ENCODE peak calls at places on chromosomes 1 and 21, in nine cellular contexts. F is GM12865, I is HFF-Myc, A is PC-3, G is ascending aorta, J is sigmoid colon, B is mucosa of descending colon, V is bronchial epithelial cell, H is left ventricle myocardium inferior. X is an unnamed sample.

GRCh38 chr1:114581335-114582287 is at the start of gene BCAS2:
- DNase-seq in F (peak; percentile 98), I (peak; percentile 96), A (peak; percentile 98), G (peak; percentile 99), J (peak; percentile 99), B (peak; percentile 96), V (peak; percentile 95), H (peak; percentile 96), X (peak; percentile 98)

GRCh38 chr1:49171941-49172593 is 395.4 kb upstream of the BEND5 start:
- DNase-seq in F (no peak), I (no peak), A (peak; percentile 27), G (no peak), J (no peak), B (no peak), V (peak; percentile 21), H (no peak), X (no peak)

GRCh38 chr1:94741956-94742355 is 78.2 kb upstream of the SLC44A3 start:
- DNase-seq in F (no peak), I (no peak), A (no peak), G (no peak), J (no peak), B (no peak), V (no peak), H (no peak), X (no peak)

GRCh38 chr1:82565146-82565545 is 764.4 kb downstream of the ADGRL2 start:
- DNase-seq in F (no peak), I (peak; percentile 21), A (peak; percentile 48), G (no peak), J (no peak), B (no peak), V (peak; percentile 71), H (no peak), X (no peak)

GRCh38 chr21:46153259-46154154 is 1.9 kb downstream of the FTCD start:
- DNase-seq in F (peak; percentile 26), I (no peak), A (peak; percentile 51), G (peak; percentile 68), J (peak; percentile 71), B (peak; percentile 47), V (no peak), H (peak; percentile 54), X (peak; percentile 74)

GRCh38 chr1:170471310-170471839 is 60.6 kb upstream of the GORAB start:
- DNase-seq in F (no peak), I (no peak), A (no peak), G (no peak), J (no peak), B (no peak), V (no peak), H (no peak), X (no peak)

GRCh38 chr1:227942716-227943261 is 4.9 kb downstream of the WNT9A start:
- DNase-seq in F (no peak), I (no peak), A (no peak), G (peak; percentile 57), J (peak; percentile 63), B (peak; percentile 31), V (no peak), H (no peak), X (peak; percentile 67)

GRCh38 chr21:41519806-41520559 is 12.0 kb upstream of the TMPRSS2 start:
- DNase-seq in F (no peak), I (no peak), A (no peak), G (peak; percentile 8), J (no peak), B (no peak), V (no peak), H (no peak), X (no peak)

GRCh38 chr1:9241891-9242290 is 7.3 kb downstream of the H6PD start:
- DNase-seq in F (no peak), I (no peak), A (no peak), G (no peak), J (no peak), B (no peak), V (peak; percentile 32), H (no peak), X (no peak)

GRCh38 chr1:9238134-9238533 is 3.6 kb downstream of the H6PD start:
- DNase-seq in F (no peak), I (no peak), A (no peak), G (no peak), J (no peak), B (no peak), V (no peak), H (no peak), X (no peak)

GRCh38 chr1:9240914-9241820 is 6.6 kb downstream of the H6PD start:
- DNase-seq in F (no peak), I (no peak), A (no peak), G (no peak), J (no peak), B (no peak), V (no peak), H (no peak), X (no peak)

GRCh38 chr1:9238550-9238949 is 4.0 kb downstream of the H6PD start:
- DNase-seq in F (no peak), I (no peak), A (no peak), G (no peak), J (no peak), B (no peak), V (no peak), H (no peak), X (no peak)

GRCh38 chr1:9239622-9240401 is 5.2 kb downstream of the H6PD start:
- DNase-seq in F (peak; percentile 82), I (peak; percentile 50), A (no peak), G (peak; percentile 77), J (peak; percentile 85), B (peak; percentile 78), V (no peak), H (peak; percentile 59), X (no peak)
- H3K4me3 ChIP-seq in F (peak overlapping the region; percentile 23), I (no peak overlapping the region), A (no peak overlapping the region), G (peak overlapping the region; percentile 39), J (no peak overlapping the region), B (no peak overlapping the region), V (no peak overlapping the region), H (peak overlapping the region; percentile 26), X (no peak overlapping the region)

GRCh38 chr1:108643492-108644333 is 17.2 kb downstream of the HENMT1 start:
- DNase-seq in F (peak; percentile 70), I (peak; percentile 47), A (peak; percentile 75), G (no peak), J (no peak), B (no peak), V (peak; percentile 68), H (no peak), X (no peak)

GRCh38 chr1:108646265-108646660 is 14.6 kb downstream of the HENMT1 start:
- DNase-seq in F (no peak), I (no peak), A (no peak), G (no peak), J (no peak), B (no peak), V (no peak), H (no peak), X (no peak)

GRCh38 chr1:108646661-108647269 is 14.1 kb downstream of the HENMT1 start:
- DNase-seq in F (peak; percentile 56), I (peak; percentile 65), A (peak; percentile 46), G (peak; percentile 87), J (peak; percentile 79), B (peak; percentile 96), V (peak; percentile 63), H (peak; percentile 71), X (peak; percentile 93)

GRCh38 chr1:108644984-108645383 is 15.9 kb downstream of the HENMT1 start:
- DNase-seq in F (no peak), I (no peak), A (no peak), G (no peak), J (no peak), B (peak; percentile 70), V (no peak), H (no peak), X (no peak)

DNA sequence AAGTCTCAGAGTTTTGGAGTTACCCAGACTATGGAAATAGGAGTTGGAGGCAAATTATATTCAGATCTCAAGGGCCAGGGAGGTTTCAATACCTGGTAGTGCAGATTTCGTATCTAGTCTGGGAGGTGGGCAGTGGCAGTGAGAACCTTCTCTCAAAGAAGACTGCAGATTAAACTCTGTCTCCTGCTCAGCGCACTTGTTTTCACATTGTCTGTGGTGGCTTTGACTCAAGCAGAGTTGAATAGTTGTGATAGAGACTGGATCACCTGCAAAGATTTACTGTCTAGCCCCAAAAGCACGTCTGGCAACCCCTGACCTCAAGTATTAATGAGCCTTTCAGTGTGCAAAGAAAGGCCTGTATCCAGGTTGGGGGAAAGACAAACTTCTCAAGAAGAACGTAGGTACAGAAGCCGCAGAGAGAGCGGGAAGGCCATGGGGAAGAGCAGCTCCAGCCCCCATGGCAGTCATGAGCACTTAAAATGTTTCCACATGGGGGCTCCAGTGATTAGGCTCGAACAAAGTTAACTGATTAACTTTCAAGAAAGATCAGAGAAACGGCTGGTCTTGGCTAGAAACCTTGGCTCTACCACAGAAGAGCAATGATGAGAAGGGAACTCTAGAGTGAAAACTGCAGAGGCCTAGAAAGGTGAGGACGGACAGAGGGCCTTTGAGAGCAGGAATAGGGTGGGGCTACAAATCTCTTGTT is 15.3 kb downstream of the HENMT1 start:
- DNase-seq in F (no peak), I (no peak), A (no peak), G (no peak), J (no peak), B (no peak), V (no peak), H (no peak), X (no peak)
- TF ChIP-seq CTCF in F (no peak), I (no peak), A (no peak), G (no peak), J (no peak), B (no peak), V (no peak), H (no peak), X (no peak)

DNA sequence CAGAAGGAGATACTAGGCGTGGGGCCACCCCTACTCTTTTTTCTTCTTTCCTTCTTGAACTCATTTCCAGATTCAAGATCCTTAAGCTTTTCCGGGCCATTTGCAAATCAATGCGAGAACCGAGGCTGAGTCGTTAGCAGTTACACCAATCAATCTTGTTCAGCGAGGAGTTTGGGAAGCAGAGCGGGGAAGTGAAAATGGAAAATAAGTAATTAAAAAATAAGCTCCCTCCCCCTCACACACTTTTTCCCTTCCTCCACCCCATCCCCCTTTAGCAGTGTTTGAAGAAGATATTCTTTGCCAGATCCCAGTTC is 1.7 kb upstream of the NEGR1 start:
- DNase-seq in F (no peak), I (no peak), A (no peak), G (no peak), J (no peak), B (no peak), V (peak; percentile 27), H (no peak), X (no peak)
- H3K4me3 ChIP-seq in F (no peak overlapping the region), I (peak overlapping the region; percentile 50), A (peak overlapping the region; percentile 95), G (peak overlapping the region; percentile 78), J (peak overlapping the region; percentile 67), B (no peak overlapping the region), V (peak overlapping the region; percentile 76), H (peak overlapping the region; percentile 85), X (peak overlapping the region; percentile 96)

GRCh38 chr21:43354016-43354420 is 72.9 kb downstream of the SIK1 start:
- DNase-seq in F (peak; percentile 89), I (no peak), A (no peak), G (no peak), J (no peak), B (no peak), V (no peak), H (no peak), X (no peak)

GRCh38 chr21:43355196-43355924 is 71.6 kb downstream of the SIK1 start:
- DNase-seq in F (peak; percentile 28), I (no peak), A (no peak), G (no peak), J (no peak), B (no peak), V (no peak), H (no peak), X (no peak)

GRCh38 chr21:43357708-43358430 is 69.1 kb downstream of the SIK1 start:
- DNase-seq in F (no peak), I (no peak), A (no peak), G (no peak), J (no peak), B (no peak), V (no peak), H (no peak), X (no peak)

GRCh38 chr21:43354666-43355065 is 72.3 kb downstream of the SIK1 start:
- DNase-seq in F (peak; percentile 58), I (no peak), A (no peak), G (no peak), J (no peak), B (no peak), V (no peak), H (no peak), X (no peak)

DNA sequence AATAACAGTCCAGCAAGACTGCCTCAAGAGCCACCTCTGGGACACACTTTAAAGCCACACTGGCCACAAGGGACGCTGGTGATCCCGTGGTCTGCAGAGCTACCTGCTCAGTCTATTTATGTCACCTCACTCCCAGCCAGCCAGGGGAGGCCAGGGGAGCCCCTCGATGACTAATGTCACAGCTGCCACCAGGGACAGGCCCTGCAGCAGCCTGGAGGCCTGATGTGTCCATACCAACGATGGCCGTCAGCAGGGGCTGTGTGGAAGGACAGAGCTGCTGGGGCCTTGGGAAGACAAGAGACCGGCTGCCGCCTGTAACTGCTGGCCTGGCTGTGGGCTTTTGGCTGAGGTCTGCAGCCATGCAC is 71.0 kb downstream of the SIK1 start:
- DNase-seq in F (peak; percentile 81), I (no peak), A (no peak), G (no peak), J (no peak), B (no peak), V (no peak), H (no peak), X (no peak)
- TF ChIP-seq CTCF in F (peak; percentile 66), I (no peak), A (no peak), G (no peak), J (no peak), B (no peak), V (no peak), H (no peak), X (no peak)